ENCODE peak calls at places on chromosome 9, in eight cellular contexts. N, U, W, H, G, S, C and Y are unnamed samples.

GRCh38 chr9:101387871-101388506 is 3.2 kb upstream of the BAAT start:
- DNase-seq in C (no peak), U (no peak), H (no peak), G (no peak), S (peak; percentile 46), N (no peak), W (peak; percentile 58), Y (no peak)

GRCh38 chr9:115671236-115671770 is 482.3 kb upstream of the PAPPA start:
- DNase-seq in H (no peak), S (no peak), U (no peak), G (no peak), W (no peak), N (no peak), C (no peak), Y (no peak)

GRCh38 chr9:87792831-87793288 is 66.9 kb downstream of the CTSL start:
- DNase-seq in H (peak; percentile 36), C (peak; percentile 90), U (peak; percentile 84), N (peak; percentile 84), W (peak; percentile 63), G (peak; percentile 68), S (peak; percentile 75), Y (peak; percentile 73)

GRCh38 chr9:108786322-108786721 is 69.5 kb downstream of the ACTL7B start:
- DNase-seq in S (no peak), N (no peak), G (no peak), U (no peak), C (no peak), W (no peak), H (no peak), Y (no peak)

GRCh38 chr9:69065660-69066059 is 30.1 kb downstream of the FXN start:
- DNase-seq in S (no peak), H (no peak), W (no peak), C (no peak), G (no peak), N (no peak), U (no peak), Y (no peak)

GRCh38 chr9:123089040-123089439 is 55.6 kb downstream of the GPR21 start:
- DNase-seq in S (no peak), W (no peak), H (no peak), C (no peak), G (no peak), N (no peak), U (no peak), Y (no peak)

GRCh38 chr9:115913666-115914065 is 239.9 kb upstream of the PAPPA start:
- DNase-seq in N (no peak), C (no peak), U (no peak), W (no peak), G (no peak), H (no peak), S (peak; percentile 62), Y (no peak)

GRCh38 chr9:121889990-121890563 is 203.0 kb downstream of the TTLL11 start:
- DNase-seq in C (no peak), H (no peak), N (no peak), U (no peak), S (peak; percentile 55), W (no peak), G (no peak), Y (no peak)

GRCh38 chr9:17531642-17532254 is 47.1 kb upstream of the SH3GL2 start:
- DNase-seq in C (peak; percentile 24), S (peak; percentile 32), H (no peak), N (peak; percentile 38), U (no peak), W (peak; percentile 10), G (no peak), Y (no peak)

GRCh38 chr9:121107041-121107440 is 32.3 kb downstream of the CNTRL start:
- DNase-seq in W (peak; percentile 34), H (no peak), G (no peak), U (no peak), C (no peak), N (peak; percentile 27), S (no peak), Y (no peak)

GRCh38 chr9:96423322-96423984 is 5.3 kb upstream of the ZNF367 start:
- DNase-seq in G (no peak), H (no peak), U (no peak), S (no peak), W (no peak), N (no peak), C (no peak), Y (no peak)

GRCh38 chr9:128675382-128675781 is 13.6 kb upstream of the SET start:
- DNase-seq in U (no peak), W (no peak), N (no peak), G (no peak), C (no peak), H (no peak), S (no peak), Y (no peak)

GRCh38 chr9:10999646-11000045 is 386.8 kb upstream of the PTPRD start:
- DNase-seq in H (no peak), U (no peak), N (no peak), S (no peak), W (no peak), G (no peak), C (no peak), Y (no peak)

GRCh38 chr9:20683351-20684034 is 566 bp upstream of the FOCAD start:
- DNase-seq in C (peak; percentile 14), W (peak; percentile 18), S (peak; percentile 73), H (no peak), G (peak; percentile 58), U (peak; percentile 64), N (peak; percentile 34), Y (no peak)

GRCh38 chr9:20684865-20685696 is 1.0 kb downstream of the FOCAD start:
- DNase-seq in G (no peak), C (no peak), U (no peak), S (peak; percentile 73), N (peak; percentile 7), H (no peak), W (no peak), Y (no peak)

GRCh38 chr9:20689833-20690232 is 5.8 kb downstream of the FOCAD start:
- DNase-seq in C (no peak), H (no peak), W (no peak), S (no peak), U (no peak), N (no peak), G (no peak), Y (no peak)

GRCh38 chr9:20684035-20684864 is at the start of gene FOCAD:
- DNase-seq in H (peak; percentile 72), W (peak; percentile 78), U (peak; percentile 97), C (peak; percentile 92), N (peak; percentile 89), S (peak; percentile 95), G (peak; percentile 94), Y (peak; percentile 88)

GRCh38 chr9:20685769-20686168 is 1.7 kb downstream of the FOCAD start:
- DNase-seq in G (no peak), S (no peak), H (no peak), U (no peak), C (no peak), W (no peak), N (no peak), Y (no peak)
- H3K27ac ChIP-seq in G (peak overlapping the region; percentile 96), S (peak overlapping the region; percentile 90), H (no peak overlapping the region), U (peak overlapping the region; percentile 11), C (peak overlapping the region; percentile 72), W (no peak overlapping the region), N (peak overlapping the region; percentile 44), Y (no peak overlapping the region)

GRCh38 chr9:124871156-124871561 is 9.2 kb downstream of the ARPC5L start:
- DNase-seq in U (no peak), N (no peak), H (no peak), G (no peak), C (no peak), S (no peak), W (no peak), Y (no peak)
- H3K4me1 ChIP-seq in U (peaks cover 44% of the 10 kb centered on the region), N (peaks cover 37% of the 10 kb centered on the region), H (peaks cover 19% of the 10 kb centered on the region), G (peaks cover 54% of the 10 kb centered on the region), C (peaks cover 24% of the 10 kb centered on the region), S (peaks cover 16% of the 10 kb centered on the region), W (peaks cover 19% of the 10 kb centered on the region), Y (peaks cover 17% of the 10 kb centered on the region)

DNA sequence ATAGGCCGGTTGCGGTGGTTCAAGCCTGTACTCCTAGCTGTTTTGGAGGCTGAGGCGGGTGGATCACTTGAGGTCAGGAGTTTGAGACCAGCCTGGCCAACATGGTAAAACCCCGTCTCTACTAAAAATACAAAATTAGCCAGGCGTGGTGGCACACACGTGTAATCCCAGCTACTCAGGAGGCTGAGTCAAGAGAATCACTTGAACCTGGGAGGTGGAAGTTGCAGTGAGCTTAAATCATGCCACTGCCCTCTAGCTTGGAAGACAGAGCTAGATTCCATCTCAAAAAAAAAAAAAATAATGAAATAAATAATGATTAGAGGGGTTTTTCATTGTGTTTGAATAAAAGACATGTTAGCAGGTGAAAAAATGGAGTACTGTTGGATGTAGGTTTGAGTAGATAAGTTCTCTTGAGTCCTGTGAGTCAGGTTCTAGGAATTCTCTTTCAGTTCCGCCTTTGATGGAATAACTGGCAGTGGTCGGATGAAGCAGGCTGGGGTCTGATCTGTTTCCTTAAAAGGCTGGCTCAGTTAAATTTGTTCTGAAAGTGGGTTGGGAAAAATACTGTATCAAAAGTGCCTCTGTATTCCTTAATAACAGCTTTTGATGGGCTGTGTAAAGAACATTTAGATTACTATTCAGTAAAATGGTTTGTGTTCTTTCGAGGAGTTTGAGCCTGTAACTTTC is 73.2 kb downstream of the AOPEP start:
- DNase-seq in N (no peak), U (no peak), C (peak; percentile 45), W (no peak), H (no peak), S (peak; percentile 97), G (no peak), Y (peak; percentile 53)
- H3K27ac ChIP-seq in N (peak overlapping the region; percentile 79), U (no peak overlapping the region), C (peak overlapping the region; percentile 7), W (no peak overlapping the region), H (no peak overlapping the region), S (no peak overlapping the region), G (no peak overlapping the region), Y (peak overlapping the region; percentile 81)

DNA sequence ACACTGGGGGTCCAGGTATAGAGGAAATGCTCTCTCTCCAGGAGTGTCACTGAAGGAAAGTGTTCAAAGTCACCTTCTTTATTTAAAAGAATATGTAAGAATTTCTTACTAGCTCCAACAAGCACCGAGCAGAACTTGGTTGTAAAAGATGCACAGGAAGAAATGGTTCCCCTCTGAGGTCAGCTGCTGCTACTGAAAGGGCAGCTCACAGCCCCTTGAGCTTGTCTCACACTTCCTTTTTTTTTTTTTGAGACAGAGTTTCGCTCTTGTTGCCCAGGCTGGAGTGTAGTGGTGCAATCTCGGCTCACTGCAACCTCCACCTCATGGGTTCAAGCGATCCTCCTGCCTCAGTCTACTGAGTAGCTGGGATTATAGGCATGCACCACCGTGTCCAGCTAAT is 77.2 kb downstream of the PRRT1B start:
- DNase-seq in H (peak; percentile 48), W (no peak), U (no peak), C (no peak), G (no peak), N (no peak), S (no peak), Y (no peak)
- H3K4me1 ChIP-seq in H (peaks cover 32% of the 10 kb centered on the region), W (peaks cover 8% of the 10 kb centered on the region), U (peaks cover 35% of the 10 kb centered on the region), C (peaks cover 12% of the 10 kb centered on the region), G (peaks cover 33% of the 10 kb centered on the region), N (no peaks in the 10 kb centered on the region), S (no peaks in the 10 kb centered on the region), Y (peaks cover 38% of the 10 kb centered on the region)